ENCODE peak calls at places on chromosomes 5 and 9, in five cellular contexts. X is tibial artery, S is stomach, T is transverse colon, E is cardiac muscle cell. V is an unnamed sample. For H3K4me1, the result is how much of the 10 kb centered on the place peaks cover.

GRCh38 chr9:4038182-4038723 is 261.6 kb downstream of the GLIS3 start:
- DNase-seq in X (no peak), S (no peak), T (no peak), E (peak), V (peak)

GRCh38 chr5:39208471-39208870 is 10.9 kb downstream of the FYB1 start:
- DNase-seq in X (no peak), S (no peak), T (no peak), E (no peak), V (no peak)

GRCh38 chr5:174990909-174991308 is 266.5 kb downstream of the MSX2 start:
- DNase-seq in X (peak), S (peak), T (no peak), E (no peak), V (no peak)

GRCh38 chr5:90055831-90056328 is 353.7 kb downstream of the CETN3 start:
- DNase-seq in X (no peak), S (no peak), T (no peak), E (peak), V (no peak)

GRCh38 chr5:92749943-92750342 is 831.1 kb downstream of the NR2F1-AS1 start:
- DNase-seq in X (no peak), S (no peak), T (no peak), E (peak), V (no peak)

GRCh38 chr9:121860744-121861143 is 209.3 kb downstream of the DAB2IP start:
- DNase-seq in X (peak), S (no peak), T (no peak), E (peak), V (no peak)

GRCh38 chr5:106085136-106085535 is 1585.6 kb downstream of the EFNA5 start:
- DNase-seq in X (no peak), S (no peak), T (no peak), E (no peak), V (no peak)

GRCh38 chr5:141322261-141322660 is 1.7 kb upstream of the TAF7 start:
- DNase-seq in X (no peak), S (no peak), T (no peak), E (no peak), V (no peak)

GRCh38 chr5:178312900-178313299 is 80.3 kb upstream of the PHYKPL start:
- DNase-seq in X (no peak), S (peak), T (peak), E (peak), V (no peak)

GRCh38 chr9:87944687-87945086 is 26.9 kb downstream of the SPATA31C1 start:
- DNase-seq in X (no peak), S (no peak), T (no peak), E (no peak), V (no peak)

GRCh38 chr5:149831492-149831891 is 101.4 kb downstream of the PPARGC1B start:
- DNase-seq in X (no peak), S (no peak), T (no peak), E (no peak), V (no peak)

GRCh38 chr5:35478856-35479682 is 138.6 kb upstream of the SPEF2 start:
- DNase-seq in X (no peak), S (no peak), T (no peak), E (peak), V (peak)

GRCh38 chr9:114370985-114371335 is 16.8 kb downstream of the AKNA start:
- DNase-seq in X (no peak), S (no peak), T (no peak), E (no peak), V (no peak)

GRCh38 chr9:114371343-114371985 is 16.3 kb downstream of the AKNA start:
- DNase-seq in X (no peak), S (no peak), T (no peak), E (no peak), V (no peak)

GRCh38 chr9:114371986-114372917 is 15.5 kb downstream of the AKNA start:
- DNase-seq in X (no peak), S (no peak), T (peak), E (peak), V (peak)

GRCh38 chr9:114369567-114370240 is 18.1 kb downstream of the AKNA start:
- DNase-seq in X (no peak), S (no peak), T (no peak), E (no peak), V (no peak)

GRCh38 chr9:114370251-114370984 is 17.4 kb downstream of the AKNA start:
- DNase-seq in X (no peak), S (no peak), T (no peak), E (no peak), V (no peak)
- H3K4me1 ChIP-seq in X (under half), S (half or more), T (half or more), E (under half), V (under half)

DNA sequence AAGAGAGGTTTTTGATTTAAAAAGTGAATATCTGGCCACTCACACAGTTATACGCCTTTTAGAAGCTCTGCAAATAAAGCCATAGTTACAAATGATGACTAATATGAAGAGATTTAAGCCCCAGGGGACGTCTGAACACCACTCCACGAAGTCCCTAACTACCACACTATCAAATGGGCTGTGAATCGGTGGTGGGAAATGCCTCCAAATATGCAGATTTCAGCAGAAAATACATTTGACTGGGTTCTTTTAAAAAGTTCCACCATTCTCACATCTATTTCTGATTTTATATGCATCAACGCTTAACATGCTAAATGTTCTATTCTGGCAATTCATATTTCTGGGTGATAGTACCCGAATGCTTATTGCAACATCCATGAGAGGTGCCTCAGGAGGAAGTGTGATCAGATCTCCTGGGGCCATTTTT is 22.5 kb downstream of the TICAM2 start:
- DNase-seq in X (no peak), S (no peak), T (no peak), E (no peak), V (no peak)
- H3K4me3 ChIP-seq in X (no peak), S (no peak), T (no peak), E (no peak), V (no peak)

GRCh38 chr5:127492854-127493738 is 24.3 kb upstream of the PRRC1 start:
- DNase-seq in X (no peak), S (no peak), T (no peak), E (peak), V (peak)
- H3K27ac ChIP-seq in X (no peak), S (no peak), T (peak), E (no peak), V (no peak)

GRCh38 chr9:5773324-5773999 is 59.5 kb downstream of the ERMP1 start:
- DNase-seq in X (no peak), S (no peak), T (no peak), E (no peak), V (peak)
- H3K4me1 ChIP-seq in X (under half), S (under half), T (under half), E (under half), V (under half)

GRCh38 chr9:91712811-91713210 is 237.2 kb downstream of the ROR2 start:
- DNase-seq in X (no peak), S (no peak), T (no peak), E (no peak), V (no peak)

GRCh38 chr9:91714874-91715615 is 235.0 kb downstream of the ROR2 start:
- DNase-seq in X (no peak), S (no peak), T (no peak), E (no peak), V (no peak)

GRCh38 chr9:91711755-91712591 is 238.1 kb downstream of the ROR2 start:
- DNase-seq in X (no peak), S (no peak), T (peak), E (peak), V (peak)

GRCh38 chr9:91716239-91716638 is 233.8 kb downstream of the ROR2 start:
- DNase-seq in X (no peak), S (no peak), T (no peak), E (no peak), V (no peak)

GRCh38 chr9:91714020-91714721 is 235.9 kb downstream of the ROR2 start:
- DNase-seq in X (no peak), S (peak), T (peak), E (peak), V (no peak)
- H3K4me3 ChIP-seq in X (peak), S (peak), T (peak), E (peak), V (no peak)

GRCh38 chr9:89871871-89872331 is 267.1 kb downstream of the GADD45G start:
- DNase-seq in X (peak), S (peak), T (no peak), E (no peak), V (no peak)
- H3K27ac ChIP-seq in X (no peak), S (no peak), T (no peak), E (peak), V (no peak)

GRCh38 chr9:127915801-127916664 is 808 bp downstream of the ST6GALNAC4 start:
- DNase-seq in X (peak), S (no peak), T (peak), E (no peak), V (peak)
- H3K4me1 ChIP-seq in X (under half), S (half or more), T (half or more), E (under half), V (under half)

GRCh38 chr9:110115341-110115820 is 92.6 kb downstream of the C9orf152 start:
- DNase-seq in X (no peak), S (no peak), T (no peak), E (peak), V (no peak)

GRCh38 chr9:110114888-110115259 is 93.1 kb downstream of the C9orf152 start:
- DNase-seq in X (no peak), S (no peak), T (no peak), E (peak), V (no peak)

GRCh38 chr9:110115868-110116542 is 92.0 kb downstream of the C9orf152 start:
- DNase-seq in X (no peak), S (no peak), T (no peak), E (peak), V (no peak)

GRCh38 chr9:110112792-110113191 is 95.2 kb downstream of the C9orf152 start:
- DNase-seq in X (no peak), S (no peak), T (no peak), E (no peak), V (no peak)

DNA sequence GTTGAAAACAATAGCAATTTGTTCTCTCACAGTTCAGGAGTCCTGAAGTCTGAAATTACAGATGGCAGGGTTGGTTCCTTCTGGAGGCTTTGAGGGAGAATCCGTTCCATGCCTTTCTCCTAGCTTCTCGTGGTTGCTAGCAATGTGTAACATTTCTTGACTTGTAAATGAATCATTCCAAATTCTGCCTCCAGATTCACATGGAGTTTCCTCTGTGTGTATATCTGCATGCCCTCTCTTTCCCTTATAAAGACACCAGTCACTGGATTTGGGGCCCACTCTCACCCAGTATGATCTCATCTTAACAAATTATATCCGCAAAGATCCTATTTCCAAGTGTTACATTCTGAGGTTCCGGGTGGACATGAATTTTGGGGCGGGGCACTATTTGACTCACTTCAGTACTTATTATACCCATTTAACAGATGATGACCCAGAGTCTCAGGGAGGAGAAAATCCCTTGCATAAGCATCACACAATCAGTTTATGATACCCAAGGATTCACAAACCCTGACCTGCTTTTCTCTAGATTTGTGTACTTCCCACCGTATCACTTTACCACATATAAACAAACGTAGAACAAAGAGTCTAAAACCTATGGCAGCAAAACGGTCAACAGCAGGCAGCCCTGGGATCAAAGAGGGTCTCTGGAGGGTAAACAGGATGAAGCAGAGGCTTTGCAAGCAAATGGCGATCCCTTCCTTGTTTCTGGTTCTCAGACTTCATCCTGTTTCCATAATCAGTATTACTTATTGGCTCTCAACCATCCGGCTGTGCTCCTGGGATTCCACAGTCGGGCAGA is 93.7 kb downstream of the C9orf152 start:
- DNase-seq in X (no peak), S (no peak), T (no peak), E (no peak), V (no peak)
- H3K4me3 ChIP-seq in X (no peak), S (no peak), T (no peak), E (no peak), V (no peak)

GRCh38 chr9:86407022-86407421 is 52.8 kb upstream of the TUT7 start:
- DNase-seq in X (no peak), S (peak), T (no peak), E (peak), V (peak)

GRCh38 chr9:86405926-86406325 is 51.7 kb upstream of the TUT7 start:
- DNase-seq in X (no peak), S (no peak), T (no peak), E (peak), V (no peak)

GRCh38 chr9:86405086-86405491 is 50.9 kb upstream of the TUT7 start:
- DNase-seq in X (no peak), S (peak), T (no peak), E (no peak), V (no peak)

GRCh38 chr9:86408121-86408520 is 53.9 kb upstream of the TUT7 start:
- DNase-seq in X (no peak), S (no peak), T (no peak), E (peak), V (no peak)

GRCh38 chr9:86406366-86406765 is 52.2 kb upstream of the TUT7 start:
- DNase-seq in X (no peak), S (no peak), T (no peak), E (peak), V (no peak)
- H3K27ac ChIP-seq in X (no peak), S (peak), T (peak), E (no peak), V (no peak)

DNA sequence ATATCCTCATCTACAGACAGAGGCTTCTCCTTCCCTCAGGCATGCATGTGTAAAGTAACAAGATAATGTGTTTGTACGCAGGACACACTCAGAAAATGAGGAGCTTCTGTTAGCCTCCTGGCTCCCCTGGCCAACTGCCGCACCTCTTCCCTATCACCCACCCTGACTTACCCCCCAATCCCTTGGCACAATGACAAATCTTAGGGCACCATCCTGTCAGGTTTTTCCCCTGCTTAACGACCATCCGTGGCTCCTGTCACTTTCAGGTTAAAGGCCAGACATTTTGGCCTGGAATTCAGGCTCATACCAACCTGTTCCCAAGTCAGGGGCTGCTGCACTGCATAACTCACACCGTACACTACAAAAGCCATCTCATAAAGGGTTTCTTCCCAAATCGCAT is 7.4 kb upstream of the AKNA start:
- DNase-seq in X (no peak), S (no peak), T (no peak), E (no peak), V (no peak)
- H3K4me1 ChIP-seq in X (under half), S (half or more), T (half or more), E (under half), V (under half)

V was measured in small intestine.